ENCODE peak calls at places on chromosomes 2 and 18, in eight cellular contexts. One of them, this sample, is unnamed.

GRCh38 chr2:177165103-177165583 is 47.5 kb upstream of the HNRNPA3 start:
- DNase-seq in NCI-H460: peak
- DNase-seq in tibial artery: peak
- DNase-seq in NCI-H1436: no peak
- DNase-seq in adrenal gland: peak
- DNase-seq in pons: peak
- DNase-seq in NCI-H774: peak
- DNase-seq in activated CD8-positive, alpha-beta memory T cell treated with anti-CD3 and anti-CD28 coated beads for 48 hours: no peak
- DNase-seq in this sample: no peak

GRCh38 chr2:45892236-45892701 is 240.8 kb downstream of the PRKCE start:
- DNase-seq in adrenal gland: no peak
- DNase-seq in pons: no peak
- DNase-seq in NCI-H460: no peak
- DNase-seq in NCI-H1436: no peak
- DNase-seq in NCI-H774: no peak
- DNase-seq in tibial artery: no peak
- DNase-seq in activated CD8-positive, alpha-beta memory T cell treated with anti-CD3 and anti-CD28 coated beads for 48 hours: no peak
- DNase-seq in this sample: no peak

GRCh38 chr2:190199530-190199929 is 120.1 kb downstream of the HIBCH start:
- DNase-seq in NCI-H460: no peak
- DNase-seq in activated CD8-positive, alpha-beta memory T cell treated with anti-CD3 and anti-CD28 coated beads for 48 hours: no peak
- DNase-seq in NCI-H774: no peak
- DNase-seq in adrenal gland: no peak
- DNase-seq in pons: no peak
- DNase-seq in tibial artery: no peak
- DNase-seq in NCI-H1436: no peak
- DNase-seq in this sample: no peak

GRCh38 chr2:158686166-158686792 is 108.8 kb upstream of the DAPL1 start:
- DNase-seq in adrenal gland: no peak
- DNase-seq in tibial artery: no peak
- DNase-seq in NCI-H1436: no peak
- DNase-seq in pons: peak
- DNase-seq in NCI-H460: no peak
- DNase-seq in NCI-H774: no peak
- DNase-seq in activated CD8-positive, alpha-beta memory T cell treated with anti-CD3 and anti-CD28 coated beads for 48 hours: no peak
- DNase-seq in this sample: no peak

GRCh38 chr2:10097352-10098148 is 17.3 kb upstream of the CYS1 start:
- DNase-seq in adrenal gland: peak
- DNase-seq in NCI-H774: peak
- DNase-seq in NCI-H1436: no peak
- DNase-seq in tibial artery: peak
- DNase-seq in activated CD8-positive, alpha-beta memory T cell treated with anti-CD3 and anti-CD28 coated beads for 48 hours: no peak
- DNase-seq in pons: peak
- DNase-seq in NCI-H460: peak
- DNase-seq in this sample: no peak

GRCh38 chr18:32930695-32931301 is 158.0 kb upstream of the KLHL14 start:
- DNase-seq in NCI-H460: peak
- DNase-seq in NCI-H774: peak
- DNase-seq in activated CD8-positive, alpha-beta memory T cell treated with anti-CD3 and anti-CD28 coated beads for 48 hours: no peak
- DNase-seq in adrenal gland: no peak
- DNase-seq in pons: no peak
- DNase-seq in NCI-H1436: no peak
- DNase-seq in tibial artery: no peak
- DNase-seq in this sample: peak

GRCh38 chr2:95269036-95269680 is 5.1 kb upstream of the PROM2 start:
- DNase-seq in NCI-H774: no peak
- DNase-seq in pons: no peak
- DNase-seq in adrenal gland: no peak
- DNase-seq in activated CD8-positive, alpha-beta memory T cell treated with anti-CD3 and anti-CD28 coated beads for 48 hours: no peak
- DNase-seq in tibial artery: no peak
- DNase-seq in NCI-H1436: no peak
- DNase-seq in NCI-H460: no peak
- DNase-seq in this sample: no peak

GRCh38 chr2:131055169-131056065 is 37.8 kb downstream of the FAM168B start:
- DNase-seq in adrenal gland: no peak
- DNase-seq in activated CD8-positive, alpha-beta memory T cell treated with anti-CD3 and anti-CD28 coated beads for 48 hours: no peak
- DNase-seq in NCI-H460: no peak
- DNase-seq in NCI-H774: no peak
- DNase-seq in pons: no peak
- DNase-seq in NCI-H1436: no peak
- DNase-seq in tibial artery: no peak
- DNase-seq in this sample: peak

GRCh38 chr2:88698498-88699233 is 7.2 kb downstream of the RPIA start:
- DNase-seq in NCI-H460: no peak
- DNase-seq in adrenal gland: no peak
- DNase-seq in activated CD8-positive, alpha-beta memory T cell treated with anti-CD3 and anti-CD28 coated beads for 48 hours: no peak
- DNase-seq in tibial artery: no peak
- DNase-seq in NCI-H774: no peak
- DNase-seq in pons: no peak
- DNase-seq in NCI-H1436: no peak
- DNase-seq in this sample: no peak

GRCh38 chr2:196144513-196145126 is 26.8 kb downstream of the STK17B start:
- DNase-seq in tibial artery: no peak
- DNase-seq in NCI-H774: no peak
- DNase-seq in NCI-H1436: no peak
- DNase-seq in pons: no peak
- DNase-seq in activated CD8-positive, alpha-beta memory T cell treated with anti-CD3 and anti-CD28 coated beads for 48 hours: no peak
- DNase-seq in NCI-H460: no peak
- DNase-seq in adrenal gland: no peak
- DNase-seq in this sample: no peak

GRCh38 chr2:99689135-99689742 is 199.4 kb upstream of the REV1 start:
- DNase-seq in adrenal gland: no peak
- DNase-seq in activated CD8-positive, alpha-beta memory T cell treated with anti-CD3 and anti-CD28 coated beads for 48 hours: no peak
- DNase-seq in NCI-H460: no peak
- DNase-seq in NCI-H774: no peak
- DNase-seq in tibial artery: no peak
- DNase-seq in pons: no peak
- DNase-seq in NCI-H1436: no peak
- DNase-seq in this sample: no peak

GRCh38 chr18:75406491-75407445 is 20.7 kb downstream of the SMIM21 start:
- DNase-seq in NCI-H460: no peak
- DNase-seq in NCI-H1436: no peak
- DNase-seq in adrenal gland: no peak
- DNase-seq in tibial artery: no peak
- DNase-seq in activated CD8-positive, alpha-beta memory T cell treated with anti-CD3 and anti-CD28 coated beads for 48 hours: no peak
- DNase-seq in NCI-H774: no peak
- DNase-seq in pons: no peak
- DNase-seq in this sample: no peak

GRCh38 chr2:151637284-151637781 is 96.9 kb downstream of the NEB start:
- DNase-seq in adrenal gland: no peak
- DNase-seq in NCI-H774: no peak
- DNase-seq in activated CD8-positive, alpha-beta memory T cell treated with anti-CD3 and anti-CD28 coated beads for 48 hours: peak
- DNase-seq in tibial artery: no peak
- DNase-seq in pons: peak
- DNase-seq in NCI-H460: no peak
- DNase-seq in NCI-H1436: no peak
- DNase-seq in this sample: no peak

GRCh38 chr2:48508461-48509124 is 21.4 kb upstream of the STON1 start:
- DNase-seq in tibial artery: no peak
- DNase-seq in activated CD8-positive, alpha-beta memory T cell treated with anti-CD3 and anti-CD28 coated beads for 48 hours: no peak
- DNase-seq in pons: no peak
- DNase-seq in NCI-H1436: no peak
- DNase-seq in NCI-H774: no peak
- DNase-seq in adrenal gland: no peak
- DNase-seq in NCI-H460: peak
- DNase-seq in this sample: no peak

GRCh38 chr18:51603111-51603510 is 405.6 kb upstream of the MEX3C start:
- DNase-seq in NCI-H774: no peak
- DNase-seq in adrenal gland: no peak
- DNase-seq in pons: no peak
- DNase-seq in NCI-H460: no peak
- DNase-seq in activated CD8-positive, alpha-beta memory T cell treated with anti-CD3 and anti-CD28 coated beads for 48 hours: no peak
- DNase-seq in NCI-H1436: no peak
- DNase-seq in tibial artery: no peak
- DNase-seq in this sample: no peak

GRCh38 chr2:199460101-199460671 is 2.4 kb upstream of the SATB2 start:
- DNase-seq in NCI-H460: peak
- DNase-seq in NCI-H1436: no peak
- DNase-seq in activated CD8-positive, alpha-beta memory T cell treated with anti-CD3 and anti-CD28 coated beads for 48 hours: no peak
- DNase-seq in NCI-H774: no peak
- DNase-seq in tibial artery: no peak
- DNase-seq in adrenal gland: no peak
- DNase-seq in pons: no peak
- DNase-seq in this sample: no peak

GRCh38 chr2:151361674-151362380 is 4.4 kb downstream of the TNFAIP6 start:
- DNase-seq in NCI-H1436: no peak
- DNase-seq in adrenal gland: no peak
- DNase-seq in pons: no peak
- DNase-seq in NCI-H460: no peak
- DNase-seq in NCI-H774: no peak
- DNase-seq in activated CD8-positive, alpha-beta memory T cell treated with anti-CD3 and anti-CD28 coated beads for 48 hours: no peak
- DNase-seq in tibial artery: no peak
- DNase-seq in this sample: no peak

GRCh38 chr2:211132586-211132985 is 576.2 kb downstream of the CPS1 start:
- DNase-seq in tibial artery: no peak
- DNase-seq in pons: no peak
- DNase-seq in NCI-H460: no peak
- DNase-seq in activated CD8-positive, alpha-beta memory T cell treated with anti-CD3 and anti-CD28 coated beads for 48 hours: no peak
- DNase-seq in NCI-H1436: no peak
- DNase-seq in NCI-H774: no peak
- DNase-seq in adrenal gland: no peak
- DNase-seq in this sample: no peak

GRCh38 chr2:10283106-10284062 is 19.3 kb upstream of the HPCAL1 start:
- DNase-seq in NCI-H774: no peak
- DNase-seq in pons: peak
- DNase-seq in NCI-H460: peak
- DNase-seq in adrenal gland: peak
- DNase-seq in tibial artery: no peak
- DNase-seq in NCI-H1436: no peak
- DNase-seq in activated CD8-positive, alpha-beta memory T cell treated with anti-CD3 and anti-CD28 coated beads for 48 hours: no peak
- DNase-seq in this sample: no peak

GRCh38 chr2:219681301-219682290 is 54.2 kb downstream of the SLC4A3 start:
- DNase-seq in activated CD8-positive, alpha-beta memory T cell treated with anti-CD3 and anti-CD28 coated beads for 48 hours: no peak
- DNase-seq in NCI-H1436: no peak
- DNase-seq in NCI-H774: no peak
- DNase-seq in pons: no peak
- DNase-seq in adrenal gland: peak
- DNase-seq in tibial artery: no peak
- DNase-seq in NCI-H460: no peak
- DNase-seq in this sample: no peak

GRCh38 chr18:48674198-48674721 is 135.4 kb downstream of the CTIF start:
- DNase-seq in activated CD8-positive, alpha-beta memory T cell treated with anti-CD3 and anti-CD28 coated beads for 48 hours: no peak
- DNase-seq in tibial artery: no peak
- DNase-seq in NCI-H460: no peak
- DNase-seq in adrenal gland: peak
- DNase-seq in NCI-H1436: no peak
- DNase-seq in pons: no peak
- DNase-seq in NCI-H774: no peak
- DNase-seq in this sample: no peak

GRCh38 chr18:50286391-50287027 is 983 bp downstream of the CXXC1 start:
- DNase-seq in activated CD8-positive, alpha-beta memory T cell treated with anti-CD3 and anti-CD28 coated beads for 48 hours: no peak
- DNase-seq in NCI-H774: peak
- DNase-seq in NCI-H460: no peak
- DNase-seq in adrenal gland: peak
- DNase-seq in pons: no peak
- DNase-seq in NCI-H1436: no peak
- DNase-seq in tibial artery: no peak
- DNase-seq in this sample: no peak

GRCh38 chr18:57587262-57587661 is 760 bp upstream of the FECH start:
- DNase-seq in adrenal gland: no peak
- DNase-seq in NCI-H1436: no peak
- DNase-seq in NCI-H460: no peak
- DNase-seq in pons: no peak
- DNase-seq in NCI-H774: no peak
- DNase-seq in tibial artery: no peak
- DNase-seq in activated CD8-positive, alpha-beta memory T cell treated with anti-CD3 and anti-CD28 coated beads for 48 hours: no peak
- DNase-seq in this sample: no peak

GRCh38 chr2:52881606-52882005 is 886.0 kb upstream of the CHAC2 start:
- DNase-seq in tibial artery: no peak
- DNase-seq in NCI-H1436: no peak
- DNase-seq in NCI-H774: no peak
- DNase-seq in pons: no peak
- DNase-seq in NCI-H460: peak
- DNase-seq in activated CD8-positive, alpha-beta memory T cell treated with anti-CD3 and anti-CD28 coated beads for 48 hours: no peak
- DNase-seq in adrenal gland: no peak
- DNase-seq in this sample: peak

GRCh38 chr2:150272404-150272803 is 215.1 kb downstream of the RND3 start:
- DNase-seq in tibial artery: no peak
- DNase-seq in NCI-H460: no peak
- DNase-seq in NCI-H774: no peak
- DNase-seq in NCI-H1436: no peak
- DNase-seq in pons: no peak
- DNase-seq in adrenal gland: no peak
- DNase-seq in activated CD8-positive, alpha-beta memory T cell treated with anti-CD3 and anti-CD28 coated beads for 48 hours: no peak
- DNase-seq in this sample: no peak